ENCODE peak calls at places on chromosome 10, in seven cellular contexts. A, I, C, W, U, T and O are unnamed samples.

GRCh38 chr10:29469481-29470354 is 165.1 kb downstream of the SVIL start:
- DNase-seq in A (no peak), I (no peak), C (no peak), W (no peak), U (no peak), T (no peak), O (no peak)

GRCh38 chr10:3729397-3729796 is 55.6 kb downstream of the KLF6 start:
- DNase-seq in A (no peak), I (no peak), C (no peak), W (no peak), U (peak; percentile 22), T (peak; percentile 44), O (peak; percentile 72)

GRCh38 chr10:63217120-63217605 is 84.0 kb downstream of the NRBF2 start:
- DNase-seq in A (peak; percentile 25), I (peak; percentile 60), C (peak; percentile 20), W (no peak), U (peak; percentile 35), T (peak; percentile 67), O (peak; percentile 45)

GRCh38 chr10:77943086-77943901 is 16.7 kb upstream of the DLG5 start:
- DNase-seq in A (peak; percentile 83), I (peak; percentile 85), C (no peak), W (no peak), U (peak; percentile 75), T (peak; percentile 84), O (peak; percentile 82)

GRCh38 chr10:111323567-111323966 is 246.7 kb downstream of the ADRA2A start:
- DNase-seq in A (no peak), I (peak; percentile 43), C (no peak), W (no peak), U (peak; percentile 14), T (peak; percentile 34), O (no peak)

GRCh38 chr10:113621799-113622198 is 42.0 kb downstream of the NRAP start:
- DNase-seq in A (no peak), I (no peak), C (no peak), W (no peak), U (no peak), T (no peak), O (no peak)

GRCh38 chr10:94005050-94005449 is 11.3 kb downstream of the PLCE1 start:
- DNase-seq in A (peak; percentile 57), I (no peak), C (no peak), W (no peak), U (no peak), T (peak; percentile 44), O (peak; percentile 75)

GRCh38 chr10:21100871-21101514 is 203.9 kb upstream of the NEBL start:
- DNase-seq in A (peak; percentile 73), I (no peak), C (no peak), W (no peak), U (peak; percentile 4), T (no peak), O (peak; percentile 66)

GRCh38 chr10:43209064-43209455 is 57.8 kb downstream of the RASGEF1A start:
- DNase-seq in A (no peak), I (no peak), C (no peak), W (no peak), U (no peak), T (no peak), O (no peak)

GRCh38 chr10:17375936-17376584 is 78.3 kb downstream of the ST8SIA6 start:
- DNase-seq in A (no peak), I (peak; percentile 4), C (peak; percentile 13), W (peak; percentile 30), U (no peak), T (no peak), O (no peak)

GRCh38 chr10:125155669-125156068 is 4.7 kb downstream of the CTBP2 start:
- DNase-seq in A (no peak), I (peak; percentile 16), C (no peak), W (no peak), U (no peak), T (no peak), O (no peak)

GRCh38 chr10:70296406-70296899 is 12.6 kb upstream of the NPFFR1 start:
- DNase-seq in A (peak; percentile 51), I (peak; percentile 36), C (no peak), W (no peak), U (peak; percentile 97), T (peak; percentile 96), O (peak; percentile 77)

GRCh38 chr10:101467286-101467770 is 113.4 kb downstream of the BTRC start:
- DNase-seq in A (peak; percentile 36), I (peak; percentile 50), C (peak; percentile 58), W (no peak), U (peak; percentile 69), T (peak; percentile 81), O (peak; percentile 68)

GRCh38 chr10:64594072-64594471 is 1072.9 kb downstream of the REEP3 start:
- DNase-seq in A (no peak), I (no peak), C (no peak), W (no peak), U (no peak), T (no peak), O (no peak)

GRCh38 chr10:93559490-93559889 is 7.0 kb upstream of the FFAR4 start:
- DNase-seq in A (no peak), I (no peak), C (no peak), W (no peak), U (no peak), T (no peak), O (no peak)

GRCh38 chr10:86389441-86390193 is 23.0 kb upstream of the GRID1 start:
- DNase-seq in A (no peak), I (no peak), C (peak; percentile 89), W (peak; percentile 24), U (no peak), T (no peak), O (no peak)

GRCh38 chr10:17649836-17650235 is 5.9 kb downstream of the STAM start:
- DNase-seq in A (no peak), I (no peak), C (no peak), W (no peak), U (no peak), T (peak; percentile 46), O (peak; percentile 85)